ENCODE peak calls at places on chromosomes 4 and X, in eight cellular contexts. J is neural progenitor cell; Y is CD8-positive, alpha-beta T cell; T is pancreas; A is cardiac muscle cell; P is hepatocyte; H is transverse colon; I is IMR-90. U is an unnamed sample.

GRCh38 chrX:65194547-65194946 is 218.3 kb upstream of the ZC4H2 start:
- DNase-seq in J (no peak), Y (no peak), T (no peak), A (no peak), P (no peak), H (no peak), I (no peak), U (no peak)

GRCh38 chrX:52217494-52218160 is 32.9 kb downstream of the MAGED4 start:
- DNase-seq in J (peak; percentile 38), Y (no peak), T (no peak), A (peak; percentile 11), P (no peak), H (no peak), I (no peak), U (no peak)

GRCh38 chr4:8316911-8317351 is 47.4 kb downstream of the HTRA3 start:
- DNase-seq in J (no peak), Y (no peak), T (no peak), A (no peak), P (no peak), H (no peak), I (no peak), U (no peak)

GRCh38 chrX:23936198-23936597 is 28.4 kb downstream of the CXorf58 start:
- DNase-seq in J (no peak), Y (no peak), T (no peak), A (no peak), P (no peak), H (no peak), I (no peak), U (no peak)

GRCh38 chrX:134626434-134626833 is 31.8 kb downstream of the PLAC1 start:
- DNase-seq in J (no peak), Y (no peak), T (no peak), A (no peak), P (no peak), H (no peak), I (no peak), U (peak; percentile 31)

GRCh38 chr4:167233523-167234387 is 539 bp downstream of the SPOCK3 start:
- DNase-seq in J (peak; percentile 52), Y (no peak), T (no peak), A (peak; percentile 24), P (peak; percentile 28), H (no peak), I (no peak), U (no peak)

GRCh38 chr4:24527371-24527770 is 57.0 kb downstream of the DHX15 start:
- DNase-seq in J (no peak), Y (no peak), T (no peak), A (no peak), P (no peak), H (no peak), I (peak; percentile 60), U (no peak)

GRCh38 chrX:112816908-112817307 is 23.7 kb downstream of the AMOT start:
- DNase-seq in J (no peak), Y (no peak), T (no peak), A (no peak), P (no peak), H (no peak), I (no peak), U (no peak)

GRCh38 chrX:14616876-14617275 is 87.5 kb downstream of the GLRA2 start:
- DNase-seq in J (no peak), Y (no peak), T (no peak), A (no peak), P (no peak), H (no peak), I (peak; percentile 38), U (no peak)

GRCh38 chrX:108186811-108187210 is 95.2 kb downstream of the ATG4A start:
- DNase-seq in J (no peak), Y (no peak), T (no peak), A (no peak), P (peak; percentile 16), H (no peak), I (peak; percentile 87), U (no peak)

GRCh38 chr4:2688697-2689096 is 67.4 kb downstream of the TNIP2 start:
- DNase-seq in J (no peak), Y (no peak), T (no peak), A (no peak), P (no peak), H (no peak), I (no peak), U (no peak)

GRCh38 chrX:140274761-140275525 is 229.9 kb downstream of the SOX3 start:
- DNase-seq in J (peak; percentile 59), Y (no peak), T (no peak), A (no peak), P (no peak), H (no peak), I (peak; percentile 49), U (no peak)

GRCh38 chr4:94540476-94540875 is 88.7 kb downstream of the PDLIM5 start:
- DNase-seq in J (no peak), Y (no peak), T (no peak), A (no peak), P (no peak), H (no peak), I (no peak), U (no peak)

GRCh38 chrX:129531132-129531531 is 7.8 kb upstream of the SMARCA1 start:
- DNase-seq in J (no peak), Y (no peak), T (no peak), A (no peak), P (no peak), H (no peak), I (no peak), U (no peak)

GRCh38 chr4:164526916-164527315 is 227.0 kb upstream of the SMIM31 start:
- DNase-seq in J (peak; percentile 79), Y (no peak), T (no peak), A (no peak), P (no peak), H (no peak), I (no peak), U (no peak)

GRCh38 chr4:140174535-140174934 is 20.6 kb upstream of the MAML3 start:
- DNase-seq in J (no peak), Y (no peak), T (no peak), A (no peak), P (no peak), H (no peak), I (no peak), U (no peak)

GRCh38 chrX:134717698-134718328 is 59.5 kb upstream of the PLAC1 start:
- DNase-seq in J (no peak), Y (no peak), T (no peak), A (no peak), P (no peak), H (no peak), I (peak; percentile 68), U (no peak)

GRCh38 chr4:113539408-113539807 is 222.1 kb downstream of the CAMK2D start:
- DNase-seq in J (no peak), Y (no peak), T (no peak), A (no peak), P (no peak), H (no peak), I (peak; percentile 91), U (no peak)

GRCh38 chr4:99079625-99080295 is 8.8 kb downstream of the ADH5 start:
- DNase-seq in J (no peak), Y (no peak), T (no peak), A (no peak), P (no peak), H (no peak), I (no peak), U (no peak)

GRCh38 chrX:42948723-42949122 is 170.8 kb upstream of the PPP1R2C start:
- DNase-seq in J (no peak), Y (no peak), T (no peak), A (no peak), P (no peak), H (no peak), I (no peak), U (no peak)

GRCh38 chr4:7256989-7257810 is 64.9 kb downstream of the SORCS2 start:
- DNase-seq in J (no peak), Y (no peak), T (peak; percentile 72), A (peak; percentile 60), P (no peak), H (peak; percentile 27), I (no peak), U (peak; percentile 82)

GRCh38 chr4:141899541-141899940 is 263.2 kb downstream of the IL15 start:
- DNase-seq in J (no peak), Y (no peak), T (no peak), A (no peak), P (no peak), H (no peak), I (no peak), U (no peak)

GRCh38 chr4:118964891-118965411 is 76.3 kb downstream of the SYNPO2 start:
- DNase-seq in J (no peak), Y (no peak), T (no peak), A (no peak), P (no peak), H (no peak), I (peak; percentile 70), U (no peak)

GRCh38 chr4:5773271-5773555 is 62.2 kb downstream of the EVC start:
- DNase-seq in J (no peak), Y (no peak), T (no peak), A (no peak), P (no peak), H (no peak), I (peak; percentile 82), U (no peak)
- H3K9me3 ChIP-seq in J (peaks cover 19% of the 10 kb centered on the region), Y (peaks cover 5% of the 10 kb centered on the region), T (no peaks in the 10 kb centered on the region), A (no peaks in the 10 kb centered on the region), P (peaks cover 19% of the 10 kb centered on the region), H (peaks cover 9% of the 10 kb centered on the region), I (peaks cover 4% of the 10 kb centered on the region), U (peaks cover 25% of the 10 kb centered on the region)

DNA sequence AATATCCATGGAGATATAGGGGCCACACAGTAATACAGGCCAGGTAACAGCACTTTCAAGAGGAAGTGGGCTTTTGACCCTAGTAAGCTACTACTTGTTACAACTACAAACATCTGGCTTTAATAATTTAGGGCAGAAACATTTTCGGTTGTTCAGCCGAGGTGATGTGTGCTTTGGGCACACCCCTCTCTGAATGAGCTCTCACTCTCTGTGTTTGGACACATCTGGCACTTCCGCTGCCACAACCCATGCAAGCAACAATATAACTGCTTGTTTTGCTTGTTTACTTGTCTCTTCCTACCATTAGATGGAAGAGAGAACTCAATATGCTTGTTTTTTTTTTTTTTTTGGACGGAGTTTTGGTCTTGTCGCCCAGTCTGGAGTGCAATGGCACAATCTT is 277.2 kb downstream of the HS3ST1 start:
- DNase-seq in J (no peak), Y (no peak), T (no peak), A (no peak), P (no peak), H (no peak), I (no peak), U (no peak)
- H3K4me1 ChIP-seq in J (no peaks in the 10 kb centered on the region), Y (no peaks in the 10 kb centered on the region), T (no peaks in the 10 kb centered on the region), A (peaks cover 9% of the 10 kb centered on the region), P (peaks cover 6% of the 10 kb centered on the region), H (peaks cover 6% of the 10 kb centered on the region), I (no peaks in the 10 kb centered on the region), U (no peaks in the 10 kb centered on the region)

DNA sequence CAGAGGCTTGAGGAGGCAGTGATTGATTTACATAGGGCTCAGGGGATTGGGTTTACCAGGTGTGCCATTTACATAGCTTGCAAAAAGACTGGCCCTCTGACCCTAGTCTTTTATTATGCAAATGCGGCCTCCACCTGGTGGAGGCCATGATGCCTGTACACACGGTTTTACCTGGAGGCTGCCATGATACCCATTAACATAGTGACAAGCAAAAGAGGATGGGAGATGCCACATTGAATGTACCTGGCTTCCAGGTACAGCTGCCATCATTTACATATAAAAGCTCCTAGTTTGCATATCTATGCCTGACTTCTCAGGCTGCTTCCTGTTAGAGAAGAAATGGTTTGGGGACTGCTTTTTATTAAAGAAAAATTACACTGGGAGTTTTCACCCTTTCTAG is 72.0 kb downstream of the NEXMIF start:
- DNase-seq in J (no peak), Y (no peak), T (no peak), A (no peak), P (no peak), H (no peak), I (no peak), U (no peak)
- H3K9me3 ChIP-seq in J (peaks cover 42% of the 10 kb centered on the region), Y (no peaks in the 10 kb centered on the region), T (peaks cover 6% of the 10 kb centered on the region), A (no peaks in the 10 kb centered on the region), P (no peaks in the 10 kb centered on the region), H (peaks cover 4% of the 10 kb centered on the region), I (peaks cover 21% of the 10 kb centered on the region), U (peaks cover 63% of the 10 kb centered on the region)

GRCh38 chr4:17066972-17067371 is 168.5 kb upstream of the LDB2 start:
- DNase-seq in J (no peak), Y (no peak), T (no peak), A (no peak), P (peak; percentile 31), H (no peak), I (peak; percentile 94), U (no peak)
- H3K4me1 ChIP-seq in J (no peaks in the 10 kb centered on the region), Y (no peaks in the 10 kb centered on the region), T (no peaks in the 10 kb centered on the region), A (no peaks in the 10 kb centered on the region), P (peaks cover 6% of the 10 kb centered on the region), H (peaks cover 4% of the 10 kb centered on the region), I (peaks cover 30% of the 10 kb centered on the region), U (no peaks in the 10 kb centered on the region)

U was measured in left ventricle myocardium inferior.